ENCODE peak calls at places on chromosomes 13 and 19, in eight cellular contexts. H is right atrium auricular region; U is CD4-positive, CD25-positive, alpha-beta regulatory T cell; S is IMR-90; F is cardiac muscle cell; Y is tibial artery; Q is PC-9; G is AG04450. K is an unnamed sample. For H3K9me3, the result is how much of the 10 kb centered on the place peaks cover.

GRCh38 chr13:45092668-45093067 is 27.6 kb upstream of the GTF2F2 start:
- DNase-seq in H (no peak), Y (no peak), Q (no peak), F (peak), G (no peak), U (no peak), S (no peak), K (no peak)

GRCh38 chr19:17450264-17451075 is 2.0 kb upstream of the TMEM221 start:
- DNase-seq in U (peak), S (no peak), G (no peak), H (no peak), Q (peak), F (no peak), Y (no peak), K (no peak)

GRCh38 chr19:3096902-3097326 is 2.8 kb downstream of the GNA11 start:
- DNase-seq in U (no peak), Q (no peak), H (no peak), G (no peak), F (no peak), Y (no peak), S (no peak), K (no peak)

GRCh38 chr13:24709186-24709913 is 29.1 kb downstream of the ATP12A start:
- DNase-seq in F (no peak), Y (no peak), Q (no peak), G (no peak), U (peak), S (no peak), H (no peak), K (peak)

GRCh38 chr19:10228925-10229324 is 2.2 kb downstream of the S1PR2 start:
- DNase-seq in F (peak), Y (no peak), Q (no peak), S (peak), U (peak), G (no peak), H (no peak), K (peak)

GRCh38 chr19:49297403-49297802 is 27.6 kb downstream of the SLC6A16 start:
- DNase-seq in Y (no peak), S (peak), Q (no peak), F (no peak), U (no peak), G (peak), H (no peak), K (no peak)

GRCh38 chr13:27194209-27194608 is 22.6 kb upstream of the USP12 start:
- DNase-seq in S (no peak), H (no peak), Q (no peak), F (peak), U (no peak), Y (no peak), G (no peak), K (no peak)

GRCh38 chr19:39410620-39411005 is 1.9 kb upstream of the PLEKHG2 start:
- DNase-seq in G (no peak), S (no peak), Q (no peak), F (peak), H (no peak), U (no peak), Y (no peak), K (no peak)

GRCh38 chr19:29879655-29879974 is 62.4 kb upstream of the URI1 start:
- DNase-seq in S (no peak), U (no peak), Q (no peak), Y (no peak), F (no peak), H (no peak), G (no peak), K (no peak)

GRCh38 chr19:4140237-4140711 is 13.2 kb upstream of the CREB3L3 start:
- DNase-seq in Y (no peak), Q (peak), S (peak), G (peak), F (peak), U (peak), H (no peak), K (no peak)

GRCh38 chr19:40542197-40542859 is 34.3 kb upstream of the SHKBP1 start:
- DNase-seq in S (peak), Y (peak), F (peak), G (peak), Q (no peak), U (no peak), H (no peak), K (no peak)

GRCh38 chr19:38880882-38881609 is 3.0 kb upstream of the RINL start:
- DNase-seq in H (no peak), U (no peak), S (no peak), G (no peak), F (no peak), Q (no peak), Y (no peak), K (no peak)

GRCh38 chr19:33161201-33161600 is 29.3 kb downstream of the WDR88 start:
- DNase-seq in G (no peak), Q (no peak), Y (no peak), H (no peak), S (no peak), F (no peak), U (no peak), K (no peak)

GRCh38 chr13:98468929-98469328 is 108.0 kb downstream of the STK24 start:
- DNase-seq in S (no peak), Y (peak), Q (no peak), H (no peak), F (no peak), U (no peak), G (no peak), K (no peak)

GRCh38 chr13:98466634-98467236 is 110.2 kb downstream of the STK24 start:
- DNase-seq in S (peak), G (no peak), H (no peak), Q (peak), Y (peak), U (no peak), F (peak), K (no peak)

GRCh38 chr13:98467263-98467985 is 109.5 kb downstream of the STK24 start:
- DNase-seq in Q (no peak), U (no peak), H (no peak), F (no peak), G (no peak), Y (peak), S (no peak), K (no peak)

GRCh38 chr13:98470920-98471319 is 106.0 kb downstream of the STK24 start:
- DNase-seq in H (no peak), G (no peak), S (no peak), U (no peak), Q (no peak), F (no peak), Y (no peak), K (no peak)

GRCh38 chr13:98468352-98468751 is 108.6 kb downstream of the STK24 start:
- DNase-seq in Y (peak), H (no peak), G (no peak), Q (no peak), S (no peak), F (no peak), U (no peak), K (no peak)
- H3K9me3 ChIP-seq in Y (under half), H (under half), G (under half), Q (under half), S (under half), F (under half), U (under half), K (under half)

GRCh38 chr19:23056516-23056915 is 53.5 kb upstream of the ZNF728 start:
- DNase-seq in U (no peak), S (no peak), H (no peak), Q (no peak), G (no peak), F (no peak), Y (no peak), K (no peak)
- H3K9me3 ChIP-seq in U (under half), S (under half), H (under half), Q (under half), G (under half), F (under half), Y (under half), K (under half)

DNA sequence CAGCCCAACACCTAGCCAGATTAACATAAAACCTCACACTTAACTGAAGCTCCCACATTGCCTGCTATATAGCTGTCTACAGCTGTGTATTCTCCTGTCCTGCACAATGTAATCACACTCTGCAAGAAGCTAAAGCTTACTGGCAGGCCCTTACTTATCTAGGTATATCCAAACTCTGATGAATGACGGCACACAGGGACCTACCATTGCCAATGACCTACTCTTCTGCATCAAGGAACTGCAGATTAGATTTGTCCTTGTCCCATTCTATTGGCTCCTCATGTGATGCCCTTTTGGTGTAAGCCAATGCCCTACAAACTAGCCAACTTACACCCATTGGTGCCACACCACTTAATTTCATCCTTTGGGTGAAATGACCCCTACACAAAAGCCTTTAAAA is 26.4 kb downstream of the ZNF45 start:
- DNase-seq in Q (no peak), S (no peak), F (no peak), Y (no peak), G (no peak), U (no peak), H (no peak), K (no peak)
- H3K9me3 ChIP-seq in Q (under half), S (under half), F (under half), Y (half or more), G (under half), U (half or more), H (under half), K (under half)

GRCh38 chr13:95713651-95714050 is 36.7 kb downstream of the DNAJC3 start:
- DNase-seq in F (no peak), Y (no peak), S (peak), Q (no peak), G (no peak), H (no peak), U (no peak), K (no peak)
- H3K9me3 ChIP-seq in F (under half), Y (under half), S (under half), Q (under half), G (under half), H (under half), U (under half), K (under half)

GRCh38 chr19:31478241-31478640 is 129.0 kb upstream of the TSHZ3 start:
- DNase-seq in U (no peak), Y (no peak), S (no peak), H (no peak), G (no peak), F (no peak), Q (no peak), K (no peak)

GRCh38 chr19:31483226-31483857 is 134.1 kb upstream of the TSHZ3 start:
- DNase-seq in Q (no peak), F (no peak), Y (no peak), G (no peak), H (no peak), U (no peak), S (no peak), K (no peak)
- H3K9me3 ChIP-seq in Q (under half), F (under half), Y (under half), G (under half), H (under half), U (under half), S (under half), K (under half)

GRCh38 chr19:54791476-54791875 is 11.9 kb upstream of the KIR2DL4 start:
- DNase-seq in Q (no peak), U (no peak), S (no peak), H (no peak), G (no peak), F (no peak), Y (no peak), K (no peak)
- H3K9me3 ChIP-seq in Q (under half), U (under half), S (under half), H (under half), G (under half), F (under half), Y (under half), K (under half)

GRCh38 chr13:96449920-96450319 is 360.0 kb downstream of the HS6ST3 start:
- DNase-seq in H (no peak), Q (no peak), U (no peak), S (no peak), G (no peak), F (no peak), Y (no peak), K (no peak)
- H3K9me3 ChIP-seq in H (under half), Q (under half), U (under half), S (under half), G (under half), F (under half), Y (under half), K (under half)

DNA sequence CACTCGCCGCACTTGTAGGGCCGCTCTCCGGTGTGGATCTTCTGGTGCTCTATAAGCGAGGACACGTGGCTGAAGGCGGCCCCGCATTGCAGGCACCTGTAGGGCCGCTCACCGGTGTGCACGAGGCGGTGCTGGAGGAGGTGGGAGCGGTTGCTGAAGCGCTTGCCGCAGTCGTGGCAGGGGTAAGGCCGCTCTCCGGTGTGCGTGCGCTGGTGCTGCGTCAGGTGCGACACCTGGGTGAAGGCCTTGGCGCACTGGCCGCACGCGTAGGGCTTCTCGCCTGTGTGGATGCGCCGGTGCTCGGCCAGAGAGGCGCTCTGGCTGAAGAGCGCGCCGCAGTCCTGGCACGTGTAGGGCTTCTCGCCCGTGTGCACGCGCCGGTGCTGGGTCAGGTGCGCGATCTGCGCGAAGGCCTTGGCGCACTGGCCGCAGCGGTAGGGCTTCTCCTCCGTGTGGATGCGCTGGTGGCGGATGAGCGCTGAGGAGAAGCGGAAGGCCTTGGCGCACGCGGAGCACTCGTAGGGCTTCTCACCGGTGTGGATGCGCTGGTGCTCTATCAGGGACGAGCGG is 7.5 kb downstream of the ZNF835 start:
- DNase-seq in Q (no peak), H (no peak), F (no peak), S (no peak), Y (no peak), U (no peak), G (no peak), K (no peak)
- H3K9me3 ChIP-seq in Q (under half), H (under half), F (under half), S (half or more), Y (under half), U (half or more), G (half or more), K (under half)

K was measured in CD8-positive, alpha-beta memory T cell.